ENCODE peak calls at places on chromosomes 2 and 18, in six cellular contexts. One of them, this sample, is unnamed.

GRCh38 chr2:96934096-96934495 is 52.3 kb downstream of the FAM178B start:
- DNase-seq in A549: no peak
- DNase-seq in HepG2: no peak
- DNase-seq in K562: no peak
- DNase-seq in endothelial cell of umbilical vein: no peak
- DNase-seq in GM12878: no peak
- DNase-seq in this sample: no peak

GRCh38 chr2:127638361-127639110 is 7.4 kb upstream of the GPR17 start:
- DNase-seq in A549: no peak
- DNase-seq in HepG2: no peak
- DNase-seq in K562: peak
- DNase-seq in endothelial cell of umbilical vein: no peak
- DNase-seq in GM12878: no peak
- DNase-seq in this sample: peak

GRCh38 chr2:224909885-224910517 is 132.3 kb downstream of the DOCK10 start:
- DNase-seq in A549: peak
- DNase-seq in HepG2: no peak
- DNase-seq in K562: no peak
- DNase-seq in endothelial cell of umbilical vein: peak
- DNase-seq in GM12878: no peak
- DNase-seq in this sample: peak

GRCh38 chr2:9232886-9233285 is 26.3 kb downstream of the ASAP2 start:
- DNase-seq in A549: no peak
- DNase-seq in HepG2: peak
- DNase-seq in K562: no peak
- DNase-seq in endothelial cell of umbilical vein: peak
- DNase-seq in GM12878: no peak
- DNase-seq in this sample: peak

GRCh38 chr2:3349211-3349693 is 28.4 kb downstream of the EIPR1 start:
- DNase-seq in A549: no peak
- DNase-seq in HepG2: no peak
- DNase-seq in K562: no peak
- DNase-seq in endothelial cell of umbilical vein: no peak
- DNase-seq in GM12878: no peak
- DNase-seq in this sample: no peak

GRCh38 chr2:219628235-219628985 is 980 bp downstream of the SLC4A3 start:
- DNase-seq in A549: no peak
- DNase-seq in HepG2: no peak
- DNase-seq in K562: no peak
- DNase-seq in endothelial cell of umbilical vein: no peak
- DNase-seq in GM12878: no peak
- DNase-seq in this sample: no peak

GRCh38 chr2:218474527-218474926 is 55.6 kb downstream of the VIL1 start:
- DNase-seq in A549: no peak
- DNase-seq in HepG2: no peak
- DNase-seq in K562: no peak
- DNase-seq in endothelial cell of umbilical vein: no peak
- DNase-seq in GM12878: no peak
- DNase-seq in this sample: no peak

GRCh38 chr18:32393407-32393806 is 77.3 kb downstream of the GAREM1 start:
- DNase-seq in A549: no peak
- DNase-seq in HepG2: no peak
- DNase-seq in K562: no peak
- DNase-seq in endothelial cell of umbilical vein: no peak
- DNase-seq in GM12878: no peak
- DNase-seq in this sample: no peak

GRCh38 chr2:26578581-26578980 is 62.6 kb downstream of the CIB4 start:
- DNase-seq in A549: no peak
- DNase-seq in HepG2: no peak
- DNase-seq in K562: no peak
- DNase-seq in endothelial cell of umbilical vein: no peak
- DNase-seq in GM12878: no peak
- DNase-seq in this sample: no peak

GRCh38 chr2:149001496-149001895 is 37.0 kb upstream of the LYPD6B start:
- DNase-seq in A549: no peak
- DNase-seq in HepG2: no peak
- DNase-seq in K562: no peak
- DNase-seq in endothelial cell of umbilical vein: no peak
- DNase-seq in GM12878: no peak
- DNase-seq in this sample: no peak

GRCh38 chr2:121860033-121860810 is 104.8 kb downstream of the TSN start:
- DNase-seq in A549: no peak
- DNase-seq in HepG2: no peak
- DNase-seq in K562: no peak
- DNase-seq in endothelial cell of umbilical vein: no peak
- DNase-seq in GM12878: no peak
- DNase-seq in this sample: no peak

GRCh38 chr2:44450806-44451205 is 89.1 kb downstream of the CAMKMT start:
- DNase-seq in A549: no peak
- DNase-seq in HepG2: no peak
- DNase-seq in K562: no peak
- DNase-seq in endothelial cell of umbilical vein: peak
- DNase-seq in GM12878: no peak
- DNase-seq in this sample: no peak

GRCh38 chr2:143936758-143937562 is 583.0 kb downstream of the ZEB2 start:
- DNase-seq in A549: no peak
- DNase-seq in HepG2: no peak
- DNase-seq in K562: no peak
- DNase-seq in endothelial cell of umbilical vein: peak
- DNase-seq in GM12878: no peak
- DNase-seq in this sample: peak

GRCh38 chr18:46264255-46264654 is 160.1 kb downstream of the HAUS1 start:
- DNase-seq in A549: peak
- DNase-seq in HepG2: peak
- DNase-seq in K562: no peak
- DNase-seq in endothelial cell of umbilical vein: peak
- DNase-seq in GM12878: no peak
- DNase-seq in this sample: no peak

GRCh38 chr2:24515335-24515734 is 24.3 kb downstream of the NCOA1 start:
- DNase-seq in A549: no peak
- DNase-seq in HepG2: no peak
- DNase-seq in K562: no peak
- DNase-seq in endothelial cell of umbilical vein: peak
- DNase-seq in GM12878: no peak
- DNase-seq in this sample: no peak

GRCh38 chr2:127197475-127198385 is 22.4 kb downstream of the CYP27C1 start:
- DNase-seq in A549: peak
- DNase-seq in HepG2: peak
- DNase-seq in K562: peak
- DNase-seq in endothelial cell of umbilical vein: peak
- DNase-seq in GM12878: peak
- DNase-seq in this sample: peak

GRCh38 chr2:59569124-59569523 is 984.3 kb downstream of the BCL11A start:
- DNase-seq in A549: no peak
- DNase-seq in HepG2: no peak
- DNase-seq in K562: no peak
- DNase-seq in endothelial cell of umbilical vein: no peak
- DNase-seq in GM12878: no peak
- DNase-seq in this sample: no peak

GRCh38 chr2:237073552-237073951 is 12.1 kb upstream of the COPS8 start:
- DNase-seq in A549: no peak
- DNase-seq in HepG2: no peak
- DNase-seq in K562: no peak
- DNase-seq in endothelial cell of umbilical vein: peak
- DNase-seq in GM12878: no peak
- DNase-seq in this sample: no peak

GRCh38 chr2:72113847-72114692 is 33.6 kb downstream of the CYP26B1 start:
- DNase-seq in A549: no peak
- DNase-seq in HepG2: no peak
- DNase-seq in K562: no peak
- DNase-seq in endothelial cell of umbilical vein: no peak
- DNase-seq in GM12878: no peak
- DNase-seq in this sample: no peak

GRCh38 chr2:174681983-174682577 is 82.2 kb downstream of the CHRNA1 start:
- DNase-seq in A549: peak
- DNase-seq in HepG2: no peak
- DNase-seq in K562: no peak
- DNase-seq in endothelial cell of umbilical vein: peak
- DNase-seq in GM12878: no peak
- DNase-seq in this sample: peak

GRCh38 chr18:23311346-23312103 is 141.6 kb upstream of the RIOK3 start:
- DNase-seq in A549: no peak
- DNase-seq in HepG2: no peak
- DNase-seq in K562: no peak
- DNase-seq in endothelial cell of umbilical vein: peak
- DNase-seq in GM12878: no peak
- DNase-seq in this sample: no peak

GRCh38 chr2:177692828-177693269 is 300.3 kb downstream of the AGPS start:
- DNase-seq in A549: peak
- DNase-seq in HepG2: no peak
- DNase-seq in K562: no peak
- DNase-seq in endothelial cell of umbilical vein: no peak
- DNase-seq in GM12878: no peak
- DNase-seq in this sample: peak

GRCh38 chr18:36296591-36297418 is 708 bp upstream of the FHOD3 start:
- DNase-seq in A549: peak
- DNase-seq in HepG2: peak
- DNase-seq in K562: peak
- DNase-seq in endothelial cell of umbilical vein: peak
- DNase-seq in GM12878: no peak
- DNase-seq in this sample: peak
- TF ChIP-seq POLR2A in A549: no peak
- TF ChIP-seq POLR2A in HepG2: no peak
- TF ChIP-seq POLR2A in K562: no peak
- TF ChIP-seq POLR2A in endothelial cell of umbilical vein: no peak
- TF ChIP-seq POLR2A in GM12878: no peak
- TF ChIP-seq POLR2A in this sample: no peak

GRCh38 chr2:28326469-28326805 is 66.2 kb upstream of the FOSL2 start:
- DNase-seq in A549: no peak
- DNase-seq in HepG2: no peak
- DNase-seq in K562: no peak
- DNase-seq in endothelial cell of umbilical vein: no peak
- DNase-seq in GM12878: no peak
- DNase-seq in this sample: no peak

GRCh38 chr2:28327596-28327962 is 65.1 kb upstream of the FOSL2 start:
- DNase-seq in A549: no peak
- DNase-seq in HepG2: no peak
- DNase-seq in K562: no peak
- DNase-seq in endothelial cell of umbilical vein: no peak
- DNase-seq in GM12878: no peak
- DNase-seq in this sample: no peak

GRCh38 chr2:28326873-28327495 is 65.7 kb upstream of the FOSL2 start:
- DNase-seq in A549: no peak
- DNase-seq in HepG2: no peak
- DNase-seq in K562: no peak
- DNase-seq in endothelial cell of umbilical vein: no peak
- DNase-seq in GM12878: no peak
- DNase-seq in this sample: no peak

GRCh38 chr2:28329184-28329583 is 63.5 kb upstream of the FOSL2 start:
- DNase-seq in A549: no peak
- DNase-seq in HepG2: no peak
- DNase-seq in K562: no peak
- DNase-seq in endothelial cell of umbilical vein: no peak
- DNase-seq in GM12878: no peak
- DNase-seq in this sample: no peak

DNA sequence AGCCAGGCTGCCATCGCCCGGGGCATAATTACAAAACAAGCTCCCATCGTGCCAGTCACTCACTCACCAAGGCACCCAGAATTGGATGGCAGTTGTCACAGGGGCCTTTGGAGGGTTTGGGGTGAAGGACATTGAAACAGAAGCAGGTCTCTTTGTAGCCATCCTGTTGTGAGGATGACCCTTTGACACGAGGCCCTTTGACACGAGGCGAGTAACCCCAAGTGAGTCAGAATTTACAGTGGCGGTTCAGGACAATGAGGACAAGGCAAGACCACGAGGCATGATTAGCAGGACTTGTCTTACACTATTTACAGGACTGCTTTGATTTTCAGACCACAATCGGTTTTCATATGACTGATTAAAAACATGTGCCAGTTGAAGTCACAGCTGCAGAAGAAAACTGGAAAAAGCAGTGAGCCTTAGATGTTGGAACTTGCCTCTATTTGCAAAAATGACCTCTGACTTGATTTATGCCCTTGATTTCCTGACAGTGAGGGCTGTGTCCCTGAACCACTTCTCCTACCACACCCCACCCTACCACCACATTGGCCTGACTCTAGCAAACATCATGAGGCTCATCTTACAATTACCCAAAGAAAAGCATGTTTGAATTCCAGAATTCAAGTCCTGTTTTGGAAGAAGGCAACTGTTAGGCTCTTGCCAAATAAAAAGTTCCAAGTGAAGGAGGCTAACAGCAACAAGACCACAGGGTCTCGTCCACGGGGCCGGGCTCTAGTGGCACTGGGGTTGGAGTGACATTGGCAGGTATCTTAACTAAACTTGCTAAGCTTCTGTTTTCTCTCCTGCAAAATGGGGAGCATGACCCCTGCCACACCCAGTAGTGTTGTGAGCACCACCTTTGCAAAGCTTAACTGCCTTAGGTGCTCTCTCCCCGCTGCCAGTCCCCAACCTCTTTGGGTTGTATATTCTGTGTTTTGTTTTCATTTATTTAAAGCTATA is 64.4 kb upstream of the FOSL2 start:
- DNase-seq in A549: no peak
- DNase-seq in HepG2: no peak
- DNase-seq in K562: no peak
- DNase-seq in endothelial cell of umbilical vein: no peak
- DNase-seq in GM12878: no peak
- DNase-seq in this sample: no peak
- TF ChIP-seq MYC in A549: no peak
- TF ChIP-seq MYC in HepG2: no peak
- TF ChIP-seq MYC in K562: no peak
- TF ChIP-seq MYC in endothelial cell of umbilical vein: no peak
- TF ChIP-seq MYC in GM12878: no peak
- TF ChIP-seq MYC in this sample: no peak

GRCh38 chr2:57373530-57373929 is 673.1 kb upstream of the VRK2 start:
- DNase-seq in A549: no peak
- DNase-seq in HepG2: no peak
- DNase-seq in K562: no peak
- DNase-seq in endothelial cell of umbilical vein: peak
- DNase-seq in GM12878: no peak
- DNase-seq in this sample: no peak
- TF ChIP-seq MAX in A549: no peak
- TF ChIP-seq MAX in HepG2: no peak
- TF ChIP-seq MAX in K562: no peak
- TF ChIP-seq MAX in endothelial cell of umbilical vein: no peak
- TF ChIP-seq MAX in GM12878: no peak
- TF ChIP-seq MAX in this sample: no peak

GRCh38 chr18:58254873-58255511 is 211.0 kb downstream of the NEDD4L start:
- DNase-seq in A549: no peak
- DNase-seq in HepG2: no peak
- DNase-seq in K562: no peak
- DNase-seq in endothelial cell of umbilical vein: no peak
- DNase-seq in GM12878: no peak
- DNase-seq in this sample: no peak

GRCh38 chr18:58258707-58259342 is 214.8 kb downstream of the NEDD4L start:
- DNase-seq in A549: no peak
- DNase-seq in HepG2: no peak
- DNase-seq in K562: peak
- DNase-seq in endothelial cell of umbilical vein: no peak
- DNase-seq in GM12878: no peak
- DNase-seq in this sample: no peak

GRCh38 chr18:58256316-58257080 is 212.5 kb downstream of the NEDD4L start:
- DNase-seq in A549: no peak
- DNase-seq in HepG2: no peak
- DNase-seq in K562: no peak
- DNase-seq in endothelial cell of umbilical vein: no peak
- DNase-seq in GM12878: no peak
- DNase-seq in this sample: no peak

GRCh38 chr18:58255701-58256311 is 211.8 kb downstream of the NEDD4L start:
- DNase-seq in A549: no peak
- DNase-seq in HepG2: no peak
- DNase-seq in K562: no peak
- DNase-seq in endothelial cell of umbilical vein: no peak
- DNase-seq in GM12878: no peak
- DNase-seq in this sample: no peak

GRCh38 chr18:58257461-58257860 is 213.4 kb downstream of the NEDD4L start:
- DNase-seq in A549: no peak
- DNase-seq in HepG2: no peak
- DNase-seq in K562: peak
- DNase-seq in endothelial cell of umbilical vein: no peak
- DNase-seq in GM12878: no peak
- DNase-seq in this sample: no peak
- TF ChIP-seq POLR2A in A549: no peak
- TF ChIP-seq POLR2A in HepG2: no peak
- TF ChIP-seq POLR2A in K562: no peak
- TF ChIP-seq POLR2A in endothelial cell of umbilical vein: no peak
- TF ChIP-seq POLR2A in GM12878: no peak
- TF ChIP-seq POLR2A in this sample: no peak

This sample was measured in NB4.